ENCODE peak calls at places on chromosome 10, in six cellular contexts. E is body of pancreas, R is uterus, P is HCT116, G is K562, T is right lobe of liver. C is an unnamed sample.

GRCh38 chr10:122706467-122706866 is 6.8 kb upstream of the C10orf120 start:
- DNase-seq in G (no peak), P (no peak), T (no peak), E (no peak), R (no peak), C (no peak)

GRCh38 chr10:102421645-102422585 is 1.3 kb downstream of the FBXL15 start:
- DNase-seq in G (peak; percentile 54), P (no peak), T (peak; percentile 78), E (peak; percentile 71), R (no peak), C (peak; percentile 78)

GRCh38 chr10:132796846-132797245 is 10.9 kb upstream of the NKX6-2 start:
- DNase-seq in G (no peak), T (no peak), E (no peak), R (no peak), P (no peak), C (peak; percentile 64)

GRCh38 chr10:72250666-72251065 is 23.1 kb upstream of the DDIT4 start:
- DNase-seq in R (peak; percentile 77), P (no peak), T (peak; percentile 63), G (no peak), E (no peak), C (peak; percentile 45)

GRCh38 chr10:69835875-69836727 is 34.4 kb downstream of the COL13A1 start:
- DNase-seq in G (no peak), P (no peak), R (no peak), T (no peak), E (no peak), C (no peak)

GRCh38 chr10:120953897-120954296 is 102.7 kb downstream of the WDR11 start:
- DNase-seq in G (no peak), E (no peak), R (no peak), T (no peak), P (no peak), C (no peak)

GRCh38 chr10:110416776-110417732 is 80.7 kb upstream of the DUSP5 start:
- DNase-seq in T (no peak), P (no peak), R (no peak), G (no peak), E (no peak), C (peak; percentile 73)

GRCh38 chr10:57785546-57785945 is 482.1 kb downstream of the IPMK start:
- DNase-seq in T (no peak), E (no peak), G (no peak), R (no peak), P (no peak), C (no peak)

GRCh38 chr10:12067336-12067735 is 1.4 kb upstream of the DHTKD1 start:
- DNase-seq in P (no peak), E (no peak), R (no peak), T (no peak), G (no peak), C (no peak)

GRCh38 chr10:127234306-127234800 is 38.0 kb upstream of the INSYN2A start:
- DNase-seq in G (no peak), P (no peak), E (no peak), T (no peak), R (no peak), C (no peak)

GRCh38 chr10:112996462-112996861 is 46.4 kb downstream of the TCF7L2 start:
- DNase-seq in T (no peak), R (no peak), E (no peak), P (no peak), G (no peak), C (no peak)

GRCh38 chr10:60732240-60733188 is 45.8 kb upstream of the CDK1 start:
- DNase-seq in G (no peak), E (peak; percentile 55), P (no peak), T (no peak), R (no peak), C (peak; percentile 44)

GRCh38 chr10:1551636-1552338 is 185.5 kb downstream of the ADARB2 start:
- DNase-seq in E (no peak), G (no peak), P (no peak), T (no peak), R (no peak), C (no peak)

GRCh38 chr10:70772627-70773026 is 12.6 kb downstream of the TBATA start:
- DNase-seq in P (no peak), E (no peak), T (no peak), G (no peak), R (no peak), C (no peak)

GRCh38 chr10:100967332-100967731 is 2.0 kb upstream of the SEMA4G start:
- DNase-seq in R (no peak), P (no peak), T (no peak), G (no peak), E (no peak), C (no peak)

GRCh38 chr10:121437596-121437995 is 160.6 kb downstream of the FGFR2 start:
- DNase-seq in P (no peak), R (peak; percentile 60), E (no peak), G (no peak), T (no peak), C (peak; percentile 70)

GRCh38 chr10:132011445-132011844 is 29.7 kb upstream of the BNIP3 start:
- DNase-seq in R (no peak), G (no peak), P (no peak), E (no peak), T (no peak), C (no peak)

GRCh38 chr10:114309111-114309651 is 70.1 kb downstream of the VWA2 start:
- DNase-seq in G (no peak), E (no peak), T (no peak), R (no peak), P (no peak), C (no peak)

GRCh38 chr10:23081891-23082290 is 13.5 kb upstream of the MSRB2 start:
- DNase-seq in T (no peak), E (no peak), R (no peak), P (peak; percentile 41), G (no peak), C (no peak)

GRCh38 chr10:13001041-13001886 is at the start of gene CCDC3:
- DNase-seq in G (peak; percentile 76), R (no peak), T (peak; percentile 53), E (peak; percentile 16), P (no peak), C (no peak)

GRCh38 chr10:97396056-97396455 is 5.1 kb downstream of the RRP12 start:
- DNase-seq in G (no peak), E (no peak), R (no peak), T (no peak), P (no peak), C (no peak)

GRCh38 chr10:97401455-97401919 is 347 bp upstream of the RRP12 start:
- DNase-seq in R (no peak), P (no peak), E (no peak), T (no peak), G (no peak), C (no peak)

GRCh38 chr10:97400665-97401454 is at the start of gene RRP12:
- DNase-seq in T (peak; percentile 79), G (peak; percentile 87), P (peak; percentile 98), E (peak; percentile 89), R (peak; percentile 93), C (peak; percentile 92)

GRCh38 chr10:97404044-97404443 is 2.9 kb upstream of the RRP12 start:
- DNase-seq in E (no peak), P (no peak), G (no peak), R (no peak), T (no peak), C (no peak)

DNA sequence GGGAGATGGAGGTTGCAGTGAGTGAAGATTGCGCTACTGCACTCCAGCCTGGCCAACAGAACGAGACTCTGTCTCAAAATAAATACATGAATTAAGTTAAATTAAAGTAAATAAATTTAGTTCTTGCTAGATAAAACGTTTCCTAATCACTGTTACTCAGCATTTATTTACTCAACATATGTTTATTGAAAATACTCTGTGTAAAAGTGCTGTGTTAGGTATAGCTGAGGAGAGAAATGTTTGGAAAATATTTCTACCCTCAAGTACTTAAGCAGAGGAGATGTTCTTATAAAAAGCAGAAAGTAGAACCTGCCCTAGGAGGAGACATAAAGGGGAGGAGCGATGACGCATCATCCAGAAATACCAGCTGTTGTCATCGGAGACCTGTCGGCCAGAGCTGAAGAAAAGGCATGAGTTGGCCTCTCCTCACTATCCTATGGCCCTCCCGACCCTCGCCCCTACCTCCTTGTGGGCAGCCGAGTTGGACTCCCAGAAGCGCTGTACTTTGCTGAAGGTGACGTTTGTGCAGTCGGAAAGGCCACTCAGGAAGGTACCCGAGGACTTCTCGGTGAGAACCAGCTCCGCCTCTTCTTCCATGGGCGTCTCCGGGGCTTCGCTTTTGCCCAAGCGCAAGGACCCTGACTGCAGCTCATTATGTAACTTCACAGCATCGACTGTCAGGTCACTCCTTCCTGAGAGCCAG is 1.1 kb downstream of the RRP12 start:
- DNase-seq in P (peak; percentile 57), G (peak; percentile 43), R (no peak), T (no peak), E (peak; percentile 65), C (no peak)
- TF ChIP-seq POLR2A in P (no peak), G (no peak), R (no peak), T (no peak), E (no peak), C (no peak)

GRCh38 chr10:3911241-3911640 is 126.2 kb upstream of the KLF6 start:
- DNase-seq in E (no peak), T (no peak), R (no peak), G (no peak), P (no peak), C (no peak)

GRCh38 chr10:3909339-3909738 is 124.3 kb upstream of the KLF6 start:
- DNase-seq in E (no peak), T (no peak), R (no peak), G (no peak), P (no peak), C (no peak)

GRCh38 chr10:3907514-3907913 is 122.5 kb upstream of the KLF6 start:
- DNase-seq in G (no peak), R (no peak), P (no peak), T (no peak), E (no peak), C (peak; percentile 52)

GRCh38 chr10:3906511-3907111 is 121.6 kb upstream of the KLF6 start:
- DNase-seq in E (no peak), P (no peak), R (no peak), G (no peak), T (no peak), C (no peak)

GRCh38 chr10:3908183-3908582 is 123.2 kb upstream of the KLF6 start:
- DNase-seq in P (no peak), G (no peak), R (no peak), T (no peak), E (no peak), C (no peak)
- TF ChIP-seq CTCF in P (no peak), G (no peak), R (no peak), T (no peak), E (no peak), C (no peak)

GRCh38 chr10:119135517-119135890 is 30.0 kb downstream of the SFXN4 start:
- DNase-seq in E (no peak), T (no peak), R (no peak), G (no peak), P (no peak), C (peak; percentile 58)

GRCh38 chr10:119136084-119136483 is 29.4 kb downstream of the SFXN4 start:
- DNase-seq in G (no peak), E (no peak), T (no peak), R (no peak), P (no peak), C (no peak)

GRCh38 chr10:119132521-119133345 is 28.8 kb downstream of the DENND10 start:
- DNase-seq in G (no peak), T (no peak), R (no peak), E (no peak), P (no peak), C (no peak)

GRCh38 chr10:119129721-119130120 is 25.8 kb downstream of the DENND10 start:
- DNase-seq in R (no peak), G (no peak), P (no peak), T (no peak), E (no peak), C (no peak)

GRCh38 chr10:119131512-119132240 is 27.8 kb downstream of the DENND10 start:
- DNase-seq in G (no peak), P (no peak), T (no peak), R (no peak), E (no peak), C (peak; percentile 47)
- TF ChIP-seq POLR2A in G (no peak), P (no peak), T (no peak), R (no peak), E (no peak), C (no peak)

GRCh38 chr10:29482591-29483421 is 152.0 kb downstream of the SVIL start:
- DNase-seq in E (no peak), R (no peak), P (no peak), T (no peak), G (no peak), C (no peak)
- TF ChIP-seq CTCF in E (no peak), R (no peak), P (no peak), T (no peak), G (no peak), C (no peak)